ENCODE peak calls at places on chromosomes 7 and 10, in ten cellular contexts. One of them, this sample, is unnamed.

GRCh38 chr10:49429458-49429857 is 33.6 kb upstream of the DRGX start:
- DNase-seq in GM20000: no peak
- DNase-seq in Caco-2: no peak
- DNase-seq in mammary epithelial cell: no peak
- DNase-seq in BJ: no peak
- DNase-seq in left ventricle myocardium inferior: no peak
- DNase-seq in GM10248: no peak
- DNase-seq in brain microvascular endothelial cell: no peak
- DNase-seq in fibroblast of pulmonary artery: no peak
- DNase-seq in activated CD8-positive, alpha-beta T cell treated with anti-CD3 and anti-CD28 coated beads for 36 hours: no peak
- DNase-seq in this sample: no peak

GRCh38 chr7:66964391-66964790 is 31.0 kb downstream of the SBDS start:
- DNase-seq in GM20000: no peak
- DNase-seq in Caco-2: no peak
- DNase-seq in mammary epithelial cell: no peak
- DNase-seq in BJ: peak
- DNase-seq in left ventricle myocardium inferior: no peak
- DNase-seq in GM10248: no peak
- DNase-seq in brain microvascular endothelial cell: peak
- DNase-seq in fibroblast of pulmonary artery: peak
- DNase-seq in activated CD8-positive, alpha-beta T cell treated with anti-CD3 and anti-CD28 coated beads for 36 hours: no peak
- DNase-seq in this sample: no peak

GRCh38 chr10:78335691-78336401 is 302.2 kb downstream of the RPS24 start:
- DNase-seq in GM20000: no peak
- DNase-seq in Caco-2: peak
- DNase-seq in mammary epithelial cell: no peak
- DNase-seq in BJ: peak
- DNase-seq in left ventricle myocardium inferior: peak
- DNase-seq in GM10248: no peak
- DNase-seq in brain microvascular endothelial cell: peak
- DNase-seq in fibroblast of pulmonary artery: no peak
- DNase-seq in activated CD8-positive, alpha-beta T cell treated with anti-CD3 and anti-CD28 coated beads for 36 hours: no peak
- DNase-seq in this sample: no peak

GRCh38 chr7:44633254-44634186 is 27.1 kb downstream of the OGDH start:
- DNase-seq in GM20000: peak
- DNase-seq in Caco-2: no peak
- DNase-seq in mammary epithelial cell: peak
- DNase-seq in BJ: peak
- DNase-seq in left ventricle myocardium inferior: peak
- DNase-seq in GM10248: peak
- DNase-seq in brain microvascular endothelial cell: peak
- DNase-seq in fibroblast of pulmonary artery: peak
- DNase-seq in activated CD8-positive, alpha-beta T cell treated with anti-CD3 and anti-CD28 coated beads for 36 hours: peak
- DNase-seq in this sample: peak

GRCh38 chr7:155589001-155589980 is 42.9 kb upstream of the CNPY1 start:
- DNase-seq in GM20000: no peak
- DNase-seq in Caco-2: no peak
- DNase-seq in mammary epithelial cell: no peak
- DNase-seq in BJ: no peak
- DNase-seq in left ventricle myocardium inferior: no peak
- DNase-seq in GM10248: no peak
- DNase-seq in brain microvascular endothelial cell: no peak
- DNase-seq in fibroblast of pulmonary artery: no peak
- DNase-seq in activated CD8-positive, alpha-beta T cell treated with anti-CD3 and anti-CD28 coated beads for 36 hours: no peak
- DNase-seq in this sample: no peak

GRCh38 chr10:13559124-13559700 is 27.6 kb upstream of the PRPF18 start:
- DNase-seq in GM20000: no peak
- DNase-seq in Caco-2: no peak
- DNase-seq in mammary epithelial cell: peak
- DNase-seq in BJ: no peak
- DNase-seq in left ventricle myocardium inferior: no peak
- DNase-seq in GM10248: no peak
- DNase-seq in brain microvascular endothelial cell: no peak
- DNase-seq in fibroblast of pulmonary artery: no peak
- DNase-seq in activated CD8-positive, alpha-beta T cell treated with anti-CD3 and anti-CD28 coated beads for 36 hours: no peak
- DNase-seq in this sample: no peak

GRCh38 chr7:114104035-114104434 is 185.2 kb upstream of the PPP1R3A start:
- DNase-seq in GM20000: no peak
- DNase-seq in Caco-2: no peak
- DNase-seq in mammary epithelial cell: no peak
- DNase-seq in BJ: no peak
- DNase-seq in left ventricle myocardium inferior: no peak
- DNase-seq in GM10248: no peak
- DNase-seq in brain microvascular endothelial cell: peak
- DNase-seq in fibroblast of pulmonary artery: no peak
- DNase-seq in activated CD8-positive, alpha-beta T cell treated with anti-CD3 and anti-CD28 coated beads for 36 hours: no peak
- DNase-seq in this sample: no peak

GRCh38 chr7:1667566-1668485 is 2.3 kb upstream of the ELFN1 start:
- DNase-seq in GM20000: no peak
- DNase-seq in Caco-2: peak
- DNase-seq in mammary epithelial cell: no peak
- DNase-seq in BJ: no peak
- DNase-seq in left ventricle myocardium inferior: no peak
- DNase-seq in GM10248: peak
- DNase-seq in brain microvascular endothelial cell: no peak
- DNase-seq in fibroblast of pulmonary artery: no peak
- DNase-seq in activated CD8-positive, alpha-beta T cell treated with anti-CD3 and anti-CD28 coated beads for 36 hours: no peak
- DNase-seq in this sample: no peak

GRCh38 chr10:101709359-101710063 is 14.5 kb upstream of the FBXW4 start:
- DNase-seq in GM20000: no peak
- DNase-seq in Caco-2: no peak
- DNase-seq in mammary epithelial cell: no peak
- DNase-seq in BJ: no peak
- DNase-seq in left ventricle myocardium inferior: no peak
- DNase-seq in GM10248: no peak
- DNase-seq in brain microvascular endothelial cell: no peak
- DNase-seq in fibroblast of pulmonary artery: no peak
- DNase-seq in activated CD8-positive, alpha-beta T cell treated with anti-CD3 and anti-CD28 coated beads for 36 hours: no peak
- DNase-seq in this sample: no peak

GRCh38 chr7:84207025-84207424 is 12.4 kb upstream of the SEMA3A start:
- DNase-seq in GM20000: no peak
- DNase-seq in Caco-2: no peak
- DNase-seq in mammary epithelial cell: no peak
- DNase-seq in BJ: no peak
- DNase-seq in left ventricle myocardium inferior: no peak
- DNase-seq in GM10248: no peak
- DNase-seq in brain microvascular endothelial cell: no peak
- DNase-seq in fibroblast of pulmonary artery: peak
- DNase-seq in activated CD8-positive, alpha-beta T cell treated with anti-CD3 and anti-CD28 coated beads for 36 hours: no peak
- DNase-seq in this sample: no peak

GRCh38 chr7:141999219-141999618 is 3.5 kb downstream of the MGAM start:
- DNase-seq in GM20000: no peak
- DNase-seq in Caco-2: peak
- DNase-seq in mammary epithelial cell: no peak
- DNase-seq in BJ: no peak
- DNase-seq in left ventricle myocardium inferior: no peak
- DNase-seq in GM10248: no peak
- DNase-seq in brain microvascular endothelial cell: no peak
- DNase-seq in fibroblast of pulmonary artery: no peak
- DNase-seq in activated CD8-positive, alpha-beta T cell treated with anti-CD3 and anti-CD28 coated beads for 36 hours: no peak
- DNase-seq in this sample: no peak

GRCh38 chr7:111998326-111998725 is 207.9 kb downstream of the DOCK4 start:
- DNase-seq in GM20000: no peak
- DNase-seq in Caco-2: no peak
- DNase-seq in mammary epithelial cell: no peak
- DNase-seq in BJ: no peak
- DNase-seq in left ventricle myocardium inferior: no peak
- DNase-seq in GM10248: no peak
- DNase-seq in brain microvascular endothelial cell: no peak
- DNase-seq in fibroblast of pulmonary artery: no peak
- DNase-seq in activated CD8-positive, alpha-beta T cell treated with anti-CD3 and anti-CD28 coated beads for 36 hours: no peak
- DNase-seq in this sample: no peak

GRCh38 chr7:100159099-100159623 is 638 bp upstream of the TRAPPC14 start:
- DNase-seq in GM20000: no peak
- DNase-seq in Caco-2: no peak
- DNase-seq in mammary epithelial cell: no peak
- DNase-seq in BJ: no peak
- DNase-seq in left ventricle myocardium inferior: no peak
- DNase-seq in GM10248: no peak
- DNase-seq in brain microvascular endothelial cell: no peak
- DNase-seq in fibroblast of pulmonary artery: no peak
- DNase-seq in activated CD8-positive, alpha-beta T cell treated with anti-CD3 and anti-CD28 coated beads for 36 hours: no peak
- DNase-seq in this sample: no peak

GRCh38 chr10:71233491-71233892 is 21.1 kb downstream of the UNC5B start:
- DNase-seq in GM20000: no peak
- DNase-seq in Caco-2: no peak
- DNase-seq in mammary epithelial cell: no peak
- DNase-seq in BJ: no peak
- DNase-seq in left ventricle myocardium inferior: peak
- DNase-seq in GM10248: no peak
- DNase-seq in brain microvascular endothelial cell: no peak
- DNase-seq in fibroblast of pulmonary artery: no peak
- DNase-seq in activated CD8-positive, alpha-beta T cell treated with anti-CD3 and anti-CD28 coated beads for 36 hours: no peak
- DNase-seq in this sample: no peak

GRCh38 chr7:55265836-55266235 is 99.3 kb upstream of the LANCL2 start:
- DNase-seq in GM20000: no peak
- DNase-seq in Caco-2: no peak
- DNase-seq in mammary epithelial cell: no peak
- DNase-seq in BJ: no peak
- DNase-seq in left ventricle myocardium inferior: no peak
- DNase-seq in GM10248: no peak
- DNase-seq in brain microvascular endothelial cell: no peak
- DNase-seq in fibroblast of pulmonary artery: no peak
- DNase-seq in activated CD8-positive, alpha-beta T cell treated with anti-CD3 and anti-CD28 coated beads for 36 hours: no peak
- DNase-seq in this sample: no peak

GRCh38 chr7:134845461-134845860 is 66.0 kb downstream of the CALD1 start:
- DNase-seq in GM20000: peak
- DNase-seq in Caco-2: peak
- DNase-seq in mammary epithelial cell: peak
- DNase-seq in BJ: no peak
- DNase-seq in left ventricle myocardium inferior: no peak
- DNase-seq in GM10248: peak
- DNase-seq in brain microvascular endothelial cell: no peak
- DNase-seq in fibroblast of pulmonary artery: no peak
- DNase-seq in activated CD8-positive, alpha-beta T cell treated with anti-CD3 and anti-CD28 coated beads for 36 hours: no peak
- DNase-seq in this sample: no peak
- TF ChIP-seq CTCF in GM20000: peak
- TF ChIP-seq CTCF in Caco-2: peak
- TF ChIP-seq CTCF in mammary epithelial cell: peak
- TF ChIP-seq CTCF in BJ: peak
- TF ChIP-seq CTCF in left ventricle myocardium inferior: peak
- TF ChIP-seq CTCF in GM10248: peak
- TF ChIP-seq CTCF in brain microvascular endothelial cell: peak
- TF ChIP-seq CTCF in fibroblast of pulmonary artery: peak
- TF ChIP-seq CTCF in activated CD8-positive, alpha-beta T cell treated with anti-CD3 and anti-CD28 coated beads for 36 hours: peak
- TF ChIP-seq CTCF in this sample: peak

DNA sequence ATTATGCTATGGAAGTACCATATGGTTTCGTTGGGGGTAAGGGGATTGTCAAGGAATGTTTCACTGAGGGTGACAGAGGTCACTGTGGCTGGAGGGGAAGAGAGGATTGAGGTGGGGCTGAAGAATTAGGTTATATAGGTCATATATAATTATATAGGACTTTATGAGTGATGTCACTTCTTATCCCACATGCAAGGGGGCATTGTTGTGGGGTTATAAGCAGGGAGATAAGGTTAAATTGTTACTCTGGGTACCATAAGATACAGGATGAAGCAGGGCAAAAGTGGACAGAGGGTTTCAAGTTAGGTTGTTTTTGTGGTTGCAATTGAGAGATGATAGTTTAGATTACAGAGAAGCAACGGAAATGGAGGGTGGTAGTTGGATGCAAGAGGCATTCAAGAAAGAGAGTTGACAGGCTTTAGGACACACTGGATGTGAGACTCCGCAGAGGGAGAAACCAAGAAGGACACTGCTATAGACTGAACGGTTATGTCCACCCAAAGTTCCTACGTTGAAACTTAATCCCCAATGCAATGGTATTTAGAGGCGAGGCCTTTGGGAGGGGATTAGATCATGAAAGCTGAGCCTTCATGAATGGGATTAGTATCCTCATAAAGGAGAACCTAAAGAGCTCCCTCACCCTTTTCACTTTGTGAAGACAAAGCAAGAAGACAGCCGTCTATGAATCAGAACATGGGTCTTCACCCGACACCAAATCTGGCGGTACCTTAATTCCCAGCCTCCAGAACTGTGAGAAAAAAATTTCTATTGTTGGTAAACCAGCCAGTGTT is 7.0 kb upstream of the PRR15 start:
- DNase-seq in GM20000: no peak
- DNase-seq in Caco-2: no peak
- DNase-seq in mammary epithelial cell: no peak
- DNase-seq in BJ: no peak
- DNase-seq in left ventricle myocardium inferior: no peak
- DNase-seq in GM10248: no peak
- DNase-seq in brain microvascular endothelial cell: no peak
- DNase-seq in fibroblast of pulmonary artery: no peak
- DNase-seq in activated CD8-positive, alpha-beta T cell treated with anti-CD3 and anti-CD28 coated beads for 36 hours: no peak
- DNase-seq in this sample: no peak
- TF ChIP-seq CTCF in GM20000: no peak
- TF ChIP-seq CTCF in Caco-2: no peak
- TF ChIP-seq CTCF in mammary epithelial cell: no peak
- TF ChIP-seq CTCF in BJ: no peak
- TF ChIP-seq CTCF in left ventricle myocardium inferior: no peak
- TF ChIP-seq CTCF in GM10248: no peak
- TF ChIP-seq CTCF in brain microvascular endothelial cell: peak
- TF ChIP-seq CTCF in fibroblast of pulmonary artery: no peak
- TF ChIP-seq CTCF in activated CD8-positive, alpha-beta T cell treated with anti-CD3 and anti-CD28 coated beads for 36 hours: no peak
- TF ChIP-seq CTCF in this sample: no peak

DNA sequence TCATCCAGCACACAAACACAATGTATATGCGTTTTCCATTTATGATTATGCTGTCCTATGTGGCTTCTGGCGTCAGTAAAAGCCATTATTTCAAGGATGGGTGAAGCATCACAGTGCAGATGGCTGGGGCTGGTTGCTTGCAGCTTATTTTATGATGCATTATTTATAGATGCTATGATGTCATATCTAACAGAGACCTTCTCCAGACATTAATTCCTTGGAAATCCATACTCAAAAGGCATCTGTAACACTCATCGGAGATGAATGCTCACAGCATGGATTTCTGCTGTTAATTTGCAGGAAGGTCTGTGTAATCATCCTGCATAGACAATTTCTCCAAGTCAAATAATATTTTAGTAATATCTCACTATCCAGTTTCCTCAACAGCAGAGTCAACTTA is 7.2 kb downstream of the RGS10 start:
- DNase-seq in GM20000: no peak
- DNase-seq in Caco-2: no peak
- DNase-seq in mammary epithelial cell: no peak
- DNase-seq in BJ: no peak
- DNase-seq in left ventricle myocardium inferior: no peak
- DNase-seq in GM10248: no peak
- DNase-seq in brain microvascular endothelial cell: no peak
- DNase-seq in fibroblast of pulmonary artery: no peak
- DNase-seq in activated CD8-positive, alpha-beta T cell treated with anti-CD3 and anti-CD28 coated beads for 36 hours: no peak
- DNase-seq in this sample: no peak
- TF ChIP-seq CTCF in GM20000: no peak
- TF ChIP-seq CTCF in Caco-2: no peak
- TF ChIP-seq CTCF in mammary epithelial cell: no peak
- TF ChIP-seq CTCF in BJ: no peak
- TF ChIP-seq CTCF in left ventricle myocardium inferior: no peak
- TF ChIP-seq CTCF in GM10248: no peak
- TF ChIP-seq CTCF in brain microvascular endothelial cell: no peak
- TF ChIP-seq CTCF in fibroblast of pulmonary artery: no peak
- TF ChIP-seq CTCF in activated CD8-positive, alpha-beta T cell treated with anti-CD3 and anti-CD28 coated beads for 36 hours: no peak
- TF ChIP-seq CTCF in this sample: no peak

DNA sequence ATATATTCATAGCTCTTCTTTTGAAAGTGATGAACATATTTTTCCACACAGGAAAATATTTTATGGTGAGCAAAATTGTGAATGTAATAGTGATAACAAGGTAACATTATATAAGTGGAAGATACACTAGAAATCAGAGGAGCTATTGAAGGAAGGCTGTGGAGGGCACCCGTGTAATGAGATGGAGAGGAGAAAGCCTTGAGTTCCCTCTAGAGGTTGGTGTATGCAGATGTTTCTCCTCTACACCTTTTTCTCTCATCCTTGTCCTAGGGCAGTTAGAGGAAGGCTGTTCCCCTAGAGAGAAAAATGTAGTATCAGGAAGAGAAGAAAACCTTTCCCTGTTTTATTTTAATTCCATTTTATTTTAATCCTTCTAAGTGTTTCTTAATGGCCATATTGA is 54.6 kb upstream of the NRG3 start:
- DNase-seq in GM20000: no peak
- DNase-seq in Caco-2: peak
- DNase-seq in mammary epithelial cell: no peak
- DNase-seq in BJ: no peak
- DNase-seq in left ventricle myocardium inferior: no peak
- DNase-seq in GM10248: no peak
- DNase-seq in brain microvascular endothelial cell: no peak
- DNase-seq in fibroblast of pulmonary artery: peak
- DNase-seq in activated CD8-positive, alpha-beta T cell treated with anti-CD3 and anti-CD28 coated beads for 36 hours: no peak
- DNase-seq in this sample: no peak
- TF ChIP-seq CTCF in GM20000: no peak
- TF ChIP-seq CTCF in Caco-2: peak
- TF ChIP-seq CTCF in mammary epithelial cell: no peak
- TF ChIP-seq CTCF in BJ: no peak
- TF ChIP-seq CTCF in left ventricle myocardium inferior: no peak
- TF ChIP-seq CTCF in GM10248: no peak
- TF ChIP-seq CTCF in brain microvascular endothelial cell: peak
- TF ChIP-seq CTCF in fibroblast of pulmonary artery: peak
- TF ChIP-seq CTCF in activated CD8-positive, alpha-beta T cell treated with anti-CD3 and anti-CD28 coated beads for 36 hours: peak
- TF ChIP-seq CTCF in this sample: no peak